ENCODE peak calls at places on chromosomes 3 and 15, in ten cellular contexts. Z is astrocyte of the spinal cord, M is natural killer cell, F is cardiac fibroblast, W is neural progenitor cell, V is endodermal cell, P is pancreas, Y is H1, K is A549, E is psoas muscle. H is an unnamed sample.

GRCh38 chr3:15277861-15278260 is 54.5 kb downstream of the SH3BP5 start:
- DNase-seq in Z (no peak), M (no peak), F (no peak), W (no peak), V (no peak), P (no peak), Y (no peak), K (no peak), E (no peak), H (no peak)

GRCh38 chr3:136954980-136955780 is 2.6 kb upstream of the IL20RB start:
- DNase-seq in Z (no peak), M (no peak), F (no peak), W (peak; percentile 4), V (no peak), P (no peak), Y (no peak), K (no peak), E (no peak), H (no peak)

GRCh38 chr15:45641374-45641778 is 6.5 kb downstream of the SQOR start:
- DNase-seq in Z (peak; percentile 77), M (no peak), F (peak; percentile 85), W (no peak), V (no peak), P (no peak), Y (no peak), K (peak; percentile 81), E (no peak), H (no peak)

GRCh38 chr3:138254199-138254598 is 67.1 kb downstream of the ARMC8 start:
- DNase-seq in Z (no peak), M (no peak), F (no peak), W (no peak), V (no peak), P (no peak), Y (no peak), K (no peak), E (no peak), H (no peak)

GRCh38 chr3:136142592-136142991 is 53.5 kb downstream of the MSL2 start:
- DNase-seq in Z (peak; percentile 85), M (no peak), F (peak; percentile 83), W (no peak), V (peak; percentile 68), P (no peak), Y (no peak), K (peak; percentile 37), E (no peak), H (no peak)

GRCh38 chr3:143529018-143529478 is 319.2 kb downstream of the SLC9A9 start:
- DNase-seq in Z (no peak), M (no peak), F (peak; percentile 83), W (no peak), V (no peak), P (no peak), Y (no peak), K (no peak), E (peak; percentile 35), H (no peak)

GRCh38 chr15:74385442-74386132 is 18.1 kb upstream of the CYP11A1 start:
- DNase-seq in Z (no peak), M (no peak), F (no peak), W (no peak), V (no peak), P (no peak), Y (no peak), K (no peak), E (no peak), H (peak; percentile 44)

GRCh38 chr3:10088256-10088655 is 19.8 kb downstream of the FANCD2OS start:
- DNase-seq in Z (no peak), M (no peak), F (no peak), W (no peak), V (no peak), P (no peak), Y (no peak), K (no peak), E (no peak), H (no peak)

GRCh38 chr15:101723161-101723873 is 956 bp downstream of the TARS3 start:
- DNase-seq in Z (peak; percentile 62), M (no peak), F (peak; percentile 15), W (no peak), V (no peak), P (no peak), Y (no peak), K (no peak), E (no peak), H (no peak)

GRCh38 chr15:101724675-101725005 is 367 bp upstream of the TARS3 start:
- DNase-seq in Z (no peak), M (no peak), F (no peak), W (no peak), V (no peak), P (no peak), Y (no peak), K (no peak), E (no peak), H (no peak)

GRCh38 chr15:101727186-101727585 is 2.9 kb upstream of the TARS3 start:
- DNase-seq in Z (no peak), M (no peak), F (no peak), W (no peak), V (no peak), P (no peak), Y (no peak), K (no peak), E (no peak), H (no peak)

GRCh38 chr15:101725073-101725472 is 800 bp upstream of the TARS3 start:
- DNase-seq in Z (no peak), M (no peak), F (no peak), W (no peak), V (no peak), P (no peak), Y (no peak), K (no peak), E (no peak), H (no peak)

DNA sequence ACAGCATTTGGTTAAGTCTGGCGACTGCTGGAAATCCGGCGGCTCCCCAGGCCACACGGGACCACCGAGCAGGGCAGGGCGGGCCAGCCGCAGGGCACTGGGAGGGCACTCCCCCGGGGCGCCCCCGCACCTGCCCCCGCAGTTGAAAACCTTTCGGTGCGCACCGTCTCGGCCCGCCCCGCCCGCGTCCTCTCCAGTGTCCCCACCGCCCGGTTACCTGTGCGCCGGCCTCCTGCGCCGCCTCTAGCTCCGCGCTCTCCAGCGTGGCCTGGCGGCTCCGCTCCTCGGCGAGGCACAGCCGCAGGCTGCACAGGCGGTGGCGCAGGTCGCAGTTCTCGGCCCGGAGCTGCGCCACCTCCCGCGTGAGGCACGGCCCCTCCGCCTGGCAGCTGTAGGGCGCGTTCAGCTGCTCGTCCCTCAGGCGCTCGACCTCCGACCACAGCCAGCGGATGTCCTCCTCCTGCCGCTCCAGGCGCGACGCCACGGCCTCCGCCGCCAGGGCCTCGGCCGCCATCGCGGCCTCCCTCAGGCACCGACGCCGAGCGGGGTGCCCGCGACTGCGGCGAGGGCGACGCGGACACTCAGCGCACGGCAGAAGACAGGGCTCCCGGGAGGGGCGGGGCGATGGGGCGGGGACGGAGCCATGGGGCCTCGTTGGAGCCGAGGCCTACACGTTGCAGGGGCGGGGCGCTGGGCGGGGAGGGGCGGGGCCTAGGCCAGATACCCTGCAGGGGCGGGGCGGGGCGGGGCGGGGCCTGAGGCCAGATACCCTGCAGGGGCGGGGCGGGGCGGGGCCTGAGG is at the start of gene TARS3:
- DNase-seq in Z (peak; percentile 93), M (peak; percentile 85), F (peak; percentile 90), W (peak; percentile 97), V (peak; percentile 99), P (peak; percentile 98), Y (peak; percentile 91), K (peak; percentile 87), E (peak; percentile 97), H (peak; percentile 89)
- TF ChIP-seq CTCF in Z (no peak), M (no peak), F (peak; percentile 2), W (peak; percentile 34), V (peak; percentile 46), P (no peak), Y (peak; percentile 15), K (no peak), E (no peak), H (no peak)

DNA sequence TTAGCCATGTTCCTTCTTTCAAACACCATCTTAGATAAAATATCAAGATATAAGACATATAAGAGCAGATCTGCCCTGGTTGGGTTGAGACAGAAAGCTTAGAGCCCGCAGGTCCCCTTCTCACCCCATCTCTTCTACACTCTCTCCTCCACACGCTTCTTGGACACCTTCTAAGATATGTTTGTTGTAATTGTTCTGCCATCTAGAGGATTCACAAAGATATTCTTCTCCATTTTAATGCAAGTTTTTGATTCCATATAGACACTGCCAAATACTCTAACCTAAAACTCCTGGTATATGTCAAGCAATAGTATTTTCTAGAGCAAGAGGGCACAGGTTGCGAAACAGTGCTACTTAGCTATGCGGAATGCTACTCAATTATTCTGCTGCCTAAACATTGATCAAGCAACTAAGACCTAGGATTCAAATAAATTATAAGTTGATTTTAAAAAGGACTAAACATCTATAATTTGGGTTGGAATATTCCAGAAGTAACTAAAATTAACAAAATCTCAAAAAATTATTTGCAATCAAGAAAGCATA is 6.8 kb downstream of the CHRM5 start:
- DNase-seq in Z (no peak), M (no peak), F (peak; percentile 21), W (no peak), V (no peak), P (no peak), Y (no peak), K (no peak), E (no peak), H (no peak)
- TF ChIP-seq CTCF in Z (no peak), M (no peak), F (no peak), W (no peak), V (no peak), P (no peak), Y (no peak), K (peak; percentile 28), E (no peak), H (no peak)

DNA sequence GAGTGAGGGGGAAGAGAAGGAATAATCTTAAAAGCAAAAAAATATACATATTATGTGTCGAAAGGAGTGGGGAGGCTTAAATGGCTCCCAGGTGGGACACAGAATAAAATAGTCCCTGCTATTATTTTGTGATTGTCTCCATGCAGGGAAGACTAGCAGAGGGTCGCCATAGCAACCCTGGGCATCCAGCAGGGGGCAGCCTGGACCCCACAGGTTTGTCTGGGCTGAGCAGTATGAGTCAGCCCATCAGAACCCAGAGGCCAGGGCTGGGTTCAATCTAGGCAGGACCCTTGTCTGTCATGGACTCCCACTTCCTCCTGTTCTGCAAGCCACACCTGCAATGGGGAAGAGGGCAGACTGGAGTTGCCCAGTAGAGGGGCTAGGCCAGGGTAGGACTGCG is 17.6 kb upstream of the LINGO1 start:
- DNase-seq in Z (no peak), M (no peak), F (peak; percentile 5), W (peak; percentile 85), V (peak; percentile 92), P (no peak), Y (peak; percentile 85), K (peak; percentile 46), E (no peak), H (peak; percentile 77)
- TF ChIP-seq CTCF in Z (peak; percentile 36), M (no peak), F (peak; percentile 32), W (peak; percentile 79), V (peak; percentile 84), P (no peak), Y (peak; percentile 72), K (peak; percentile 44), E (no peak), H (peak; percentile 70)

DNA sequence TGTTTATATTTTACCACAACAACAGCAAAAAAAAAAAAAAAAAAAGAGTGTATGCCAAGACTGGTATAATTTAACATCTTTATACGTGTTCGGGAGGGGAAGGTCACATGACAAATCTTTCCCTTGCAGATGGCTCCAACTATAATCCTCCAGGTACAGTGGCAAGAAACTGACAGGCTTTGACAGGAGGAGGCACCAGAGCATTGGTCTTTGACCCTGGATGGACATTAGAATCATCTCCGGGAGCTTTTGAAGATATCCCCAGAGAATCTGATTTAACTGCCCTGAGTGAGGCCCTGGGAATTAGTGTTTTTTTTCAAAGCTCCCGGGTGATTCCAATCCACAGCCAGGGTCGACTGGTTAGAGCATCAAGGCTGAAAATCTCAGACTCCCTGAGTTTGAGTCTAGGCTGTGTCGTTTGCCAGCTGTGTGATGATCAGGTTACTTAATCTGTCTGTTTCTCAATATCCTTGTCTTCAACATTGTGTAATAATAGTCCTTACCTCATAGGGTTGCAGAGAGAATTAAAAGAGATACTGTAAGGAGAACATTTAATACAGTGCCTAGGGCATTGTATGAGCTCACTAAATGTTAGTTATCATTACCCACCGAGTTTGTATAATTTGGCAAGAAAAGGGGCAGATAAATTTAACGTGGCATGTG is 8.9 kb upstream of the SEMA5B start:
- DNase-seq in Z (no peak), M (no peak), F (peak; percentile 76), W (no peak), V (no peak), P (no peak), Y (no peak), K (no peak), E (no peak), H (no peak)
- TF ChIP-seq CTCF in Z (no peak), M (no peak), F (no peak), W (no peak), V (no peak), P (no peak), Y (no peak), K (no peak), E (no peak), H (no peak)